ENCODE peak calls at places on chromosomes 3 and 15, in four cellular contexts. V is AG09309, J is coronary artery, K is heart right ventricle. P is an unnamed sample.

GRCh38 chr3:197552198-197552597 is 3.6 kb downstream of the BDH1 start:
- DNase-seq in V (no peak), J (no peak), K (no peak), P (no peak)

GRCh38 chr3:110955301-110955880 is 116.2 kb upstream of the NECTIN3 start:
- DNase-seq in V (no peak), J (no peak), K (no peak), P (no peak)

GRCh38 chr3:19254189-19254588 is 105.9 kb downstream of the KCNH8 start:
- DNase-seq in V (no peak), J (no peak), K (no peak), P (no peak)

GRCh38 chr15:69812881-69813280 is 284.8 kb downstream of the TLE3 start:
- DNase-seq in V (no peak), J (no peak), K (no peak), P (no peak)

GRCh38 chr3:49359623-49360022 is 1.5 kb upstream of the GPX1 start:
- DNase-seq in V (no peak), J (no peak), K (no peak), P (no peak)

GRCh38 chr15:69272139-69272538 is 26.6 kb upstream of the PAQR5 start:
- DNase-seq in V (no peak), J (no peak), K (no peak), P (no peak)

GRCh38 chr15:34855397-34855796 is 60.0 kb upstream of the ACTC1 start:
- DNase-seq in V (peak), J (no peak), K (no peak), P (no peak)

GRCh38 chr3:56758539-56758981 is 43.2 kb downstream of the ARHGEF3 start:
- DNase-seq in V (peak), J (no peak), K (no peak), P (peak)

GRCh38 chr3:169811606-169812123 is 1.0 kb upstream of the LRRIQ4 start:
- DNase-seq in V (peak), J (no peak), K (no peak), P (peak)

GRCh38 chr3:14605070-14605469 is 46.5 kb upstream of the CCDC174 start:
- DNase-seq in V (no peak), J (no peak), K (no peak), P (no peak)

GRCh38 chr3:4986611-4987373 is 7.6 kb downstream of the BHLHE40 start:
- DNase-seq in V (peak), J (peak), K (peak), P (peak)

GRCh38 chr3:99925584-99925983 is 107.9 kb downstream of the CMSS1 start:
- DNase-seq in V (no peak), J (no peak), K (no peak), P (no peak)

GRCh38 chr3:55362206-55362960 is 124.7 kb downstream of the WNT5A start:
- DNase-seq in V (no peak), J (no peak), K (no peak), P (no peak)

GRCh38 chr3:163056874-163057497 is 1560.4 kb downstream of the OTOL1 start:
- DNase-seq in V (no peak), J (no peak), K (no peak), P (no peak)

GRCh38 chr15:66008920-66009572 is 139.8 kb downstream of the RAB11A start:
- DNase-seq in V (no peak), J (no peak), K (no peak), P (no peak)

GRCh38 chr3:154967090-154967489 is 113.0 kb upstream of the MME start:
- DNase-seq in V (no peak), J (no peak), K (no peak), P (no peak)

GRCh38 chr3:139388961-139389551 is 391 bp downstream of the COPB2 start:
- DNase-seq in V (no peak), J (no peak), K (no peak), P (no peak)

GRCh38 chr15:64856429-64857145 is 14.9 kb downstream of the PLEKHO2 start:
- DNase-seq in V (no peak), J (no peak), K (peak), P (no peak)

GRCh38 chr3:159788291-159788690 is 200.3 kb upstream of the IL12A start:
- DNase-seq in V (no peak), J (no peak), K (no peak), P (no peak)

GRCh38 chr3:155805204-155805801 is 775 bp downstream of the C3orf33 start:
- DNase-seq in V (no peak), J (no peak), K (peak), P (no peak)

GRCh38 chr3:24235121-24235520 is 259.5 kb downstream of the THRB start:
- DNase-seq in V (no peak), J (no peak), K (no peak), P (no peak)

GRCh38 chr3:24340161-24340560 is 154.5 kb downstream of the THRB start:
- DNase-seq in V (no peak), J (no peak), K (no peak), P (no peak)

GRCh38 chr3:12308517-12308916 is 19.6 kb downstream of the PPARG start:
- DNase-seq in V (peak), J (no peak), K (no peak), P (peak)

GRCh38 chr3:122100591-122101491 is 45.7 kb downstream of the CD86 start:
- DNase-seq in V (no peak), J (no peak), K (no peak), P (no peak)

GRCh38 chr3:184180165-184180564 is 5.5 kb downstream of the AP2M1 start:
- DNase-seq in V (no peak), J (no peak), K (no peak), P (no peak)

GRCh38 chr3:140399853-140400252 is 278.0 kb upstream of the TRIM42 start:
- DNase-seq in V (no peak), J (no peak), K (no peak), P (no peak)

GRCh38 chr3:28916713-28917499 is 364.0 kb upstream of the RBMS3 start:
- DNase-seq in V (peak), J (peak), K (peak), P (no peak)

GRCh38 chr15:64875641-64876223 is 34.0 kb downstream of the PLEKHO2 start:
- DNase-seq in V (no peak), J (no peak), K (no peak), P (no peak)

GRCh38 chr3:29291262-29291981 is 10.6 kb downstream of the RBMS3 start:
- DNase-seq in V (no peak), J (no peak), K (no peak), P (no peak)

GRCh38 chr3:193971268-193971751 is 164.6 kb upstream of the HES1 start:
- DNase-seq in V (no peak), J (no peak), K (no peak), P (no peak)

GRCh38 chr15:63896336-63897115 is 62.8 kb upstream of the HERC1 start:
- DNase-seq in V (peak), J (no peak), K (no peak), P (no peak)

GRCh38 chr3:55481067-55481917 is 5.8 kb downstream of the WNT5A start:
- DNase-seq in V (peak), J (no peak), K (peak), P (no peak)

GRCh38 chr3:31065765-31066164 is 171.3 kb upstream of the GADL1 start:
- DNase-seq in V (no peak), J (no peak), K (no peak), P (no peak)

GRCh38 chr3:150147776-150148175 is 177.1 kb upstream of the PFN2 start:
- DNase-seq in V (no peak), J (no peak), K (no peak), P (no peak)

DNA sequence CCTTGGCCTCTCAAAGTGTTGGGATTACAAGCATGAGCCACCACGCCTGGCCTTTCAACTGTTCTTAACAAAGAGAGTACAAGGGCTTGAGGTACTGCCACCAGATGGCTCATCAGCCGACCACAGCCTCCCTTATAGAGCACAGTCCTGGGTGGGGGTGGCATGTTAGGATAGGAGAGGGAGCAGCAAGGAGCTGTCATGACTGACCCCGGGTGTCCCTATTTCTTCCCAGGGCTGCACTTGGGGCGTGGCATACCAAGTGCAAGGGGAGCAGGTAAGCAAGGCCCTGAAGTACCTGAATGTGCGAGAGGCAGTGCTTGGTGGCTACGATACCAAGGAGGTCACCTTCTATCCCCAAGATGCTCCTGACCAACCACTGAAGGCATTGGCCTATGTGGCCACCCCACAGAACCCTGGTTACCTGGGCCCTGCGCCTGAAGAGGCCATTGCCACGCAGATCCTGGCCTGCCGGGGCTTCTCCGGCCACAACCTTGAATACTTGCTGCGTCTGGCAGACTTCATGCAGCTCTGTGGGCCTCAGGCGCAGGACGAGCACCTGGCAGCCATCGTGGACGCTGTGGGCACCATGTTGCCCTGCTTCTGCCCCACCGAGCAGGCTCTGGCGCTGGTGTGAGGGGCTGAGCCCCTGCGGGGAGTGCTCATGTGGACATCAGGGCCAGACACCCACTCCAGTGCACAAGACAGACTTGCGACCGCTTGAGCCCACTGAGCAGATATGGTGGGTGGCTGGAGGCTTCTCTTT is 2.1 kb downstream of the CHAC1 start:
- DNase-seq in V (no peak), J (no peak), K (no peak), P (no peak)
- H3K4me3 ChIP-seq in V (peak), J (no peak), K (no peak), P (peak)

DNA sequence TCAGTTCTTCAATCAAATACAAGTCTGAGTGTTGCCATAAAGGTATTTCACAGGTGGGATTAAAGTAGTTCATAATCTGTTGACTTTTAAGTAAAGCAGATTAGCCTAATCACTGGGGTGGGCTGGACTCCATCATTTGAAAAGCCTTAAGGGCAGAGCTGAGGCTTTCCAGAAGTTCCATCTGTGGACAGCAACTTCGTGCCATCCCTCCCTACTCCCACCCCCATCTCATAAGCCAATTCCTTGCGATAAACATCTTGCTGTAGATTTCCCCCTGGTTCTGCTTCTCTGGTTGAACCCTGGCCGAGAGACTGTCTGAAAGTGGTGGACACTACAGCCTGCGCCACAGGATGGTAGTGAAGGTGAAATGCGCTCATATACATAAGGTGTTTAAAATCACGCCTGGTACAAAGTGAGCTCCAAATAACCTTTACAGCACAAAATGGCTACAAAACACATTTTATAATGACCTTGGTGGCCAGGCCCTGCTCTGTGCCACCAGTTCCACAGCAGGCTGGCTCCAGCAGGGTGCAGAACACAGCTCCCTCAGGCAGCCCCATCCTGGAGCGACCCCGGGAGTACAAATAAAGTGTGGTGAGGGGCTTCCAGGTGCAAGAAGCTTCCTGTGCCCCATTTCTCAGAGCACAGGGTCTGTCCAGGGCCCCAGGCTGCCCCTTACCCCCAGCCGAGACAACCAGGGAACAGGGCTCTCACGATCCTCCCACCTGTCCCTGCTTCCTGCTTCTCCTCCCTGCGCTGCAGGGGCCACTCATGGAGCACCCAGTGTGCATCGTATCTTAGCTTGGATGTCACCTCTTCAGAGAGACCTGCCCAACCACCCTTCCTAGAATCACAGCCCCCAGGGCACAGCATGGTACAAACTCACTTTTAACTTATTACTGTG is 25.8 kb upstream of the GATA2 start:
- DNase-seq in V (no peak), J (no peak), K (no peak), P (no peak)
- H3K4me3 ChIP-seq in V (no peak), J (no peak), K (no peak), P (no peak)

GRCh38 chr3:123695152-123695551 is 110.3 kb upstream of the HACD2 start:
- DNase-seq in V (no peak), J (no peak), K (no peak), P (no peak)

GRCh38 chr3:123692041-123692440 is 107.2 kb upstream of the HACD2 start:
- DNase-seq in V (no peak), J (no peak), K (no peak), P (no peak)

GRCh38 chr3:123694377-123695147 is 109.7 kb upstream of the HACD2 start:
- DNase-seq in V (no peak), J (no peak), K (no peak), P (no peak)

GRCh38 chr3:123692671-123693070 is 107.8 kb upstream of the HACD2 start:
- DNase-seq in V (no peak), J (no peak), K (no peak), P (no peak)

GRCh38 chr3:123693584-123693983 is 108.7 kb upstream of the HACD2 start:
- DNase-seq in V (no peak), J (no peak), K (no peak), P (no peak)
- H3K4me3 ChIP-seq in V (no peak), J (peak), K (no peak), P (no peak)

GRCh38 chr15:23687143-23687470 is at the start of gene NDN:
- DNase-seq in V (no peak), J (no peak), K (peak), P (no peak)
- H3K4me3 ChIP-seq in V (peak), J (peak), K (peak), P (peak)

DNA sequence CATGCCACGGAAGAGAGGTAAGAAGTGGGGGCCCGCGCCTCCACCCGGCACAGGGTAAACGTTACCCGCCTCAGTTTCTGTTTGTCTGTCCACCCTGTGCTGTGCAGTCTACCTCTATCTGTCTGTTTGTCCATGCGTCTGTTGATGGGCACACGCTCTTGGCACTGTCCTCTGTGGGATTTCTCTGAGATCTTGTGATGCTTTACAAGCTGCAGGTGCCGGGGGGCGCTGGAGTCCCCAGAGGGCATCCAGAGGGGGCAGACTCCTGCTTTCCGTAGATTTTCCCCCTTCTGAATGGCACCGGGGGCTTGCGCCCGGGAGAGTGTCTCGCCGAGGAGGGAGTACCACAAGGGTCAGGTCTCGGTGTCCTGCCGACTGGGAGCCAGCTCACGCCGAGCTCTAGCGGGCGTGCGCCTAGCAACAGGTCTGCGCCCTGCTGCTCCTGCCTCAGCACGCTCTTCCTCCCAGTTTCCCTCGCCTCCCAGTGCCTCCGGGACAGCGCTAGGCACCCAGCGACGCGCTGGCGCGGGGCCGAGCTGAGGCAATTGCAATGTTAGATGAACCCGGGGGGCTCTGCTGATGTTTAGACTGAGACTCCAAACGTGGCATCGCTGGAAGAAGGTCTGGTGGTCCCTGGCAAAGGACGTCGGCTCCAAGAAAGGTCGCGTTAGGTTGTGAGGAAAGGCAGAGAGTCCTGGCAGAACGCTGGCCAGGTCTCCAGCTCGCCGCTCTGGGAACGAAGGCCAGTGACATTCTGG is 667 bp downstream of the CEMIP start:
- DNase-seq in V (no peak), J (no peak), K (peak), P (no peak)
- H3K4me3 ChIP-seq in V (peak), J (peak), K (peak), P (peak)

GRCh38 chr3:181457190-181457589 is 254.5 kb upstream of the SOX2 start:
- DNase-seq in V (no peak), J (no peak), K (no peak), P (no peak)

GRCh38 chr3:181457756-181458155 is 254.0 kb upstream of the SOX2 start:
- DNase-seq in V (no peak), J (no peak), K (no peak), P (no peak)

GRCh38 chr3:181458857-181459256 is 252.9 kb upstream of the SOX2 start:
- DNase-seq in V (no peak), J (no peak), K (no peak), P (no peak)

GRCh38 chr3:181454451-181455027 is 257.2 kb upstream of the SOX2 start:
- DNase-seq in V (no peak), J (no peak), K (no peak), P (no peak)

DNA sequence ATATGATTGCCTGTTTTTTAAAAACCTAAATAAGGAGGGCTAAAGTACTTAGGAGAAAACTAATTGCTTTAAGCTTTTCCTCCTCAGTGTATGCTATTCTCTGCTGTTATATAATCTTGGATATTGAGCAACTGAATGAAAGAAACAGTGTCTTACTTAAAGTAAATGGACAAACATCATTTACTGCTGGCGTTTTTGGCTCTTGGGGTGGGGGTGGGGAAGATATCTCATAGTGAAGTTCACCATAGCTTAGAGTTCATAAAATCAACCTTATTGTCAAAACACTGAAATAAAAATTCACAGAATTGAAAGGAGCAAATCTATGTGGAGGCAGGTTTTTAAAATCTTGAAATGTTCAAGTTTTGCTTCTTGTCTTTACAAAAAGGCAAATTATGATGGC is 256.4 kb upstream of the SOX2 start:
- DNase-seq in V (no peak), J (no peak), K (no peak), P (no peak)
- H3K4me3 ChIP-seq in V (no peak), J (no peak), K (no peak), P (no peak)

DNA sequence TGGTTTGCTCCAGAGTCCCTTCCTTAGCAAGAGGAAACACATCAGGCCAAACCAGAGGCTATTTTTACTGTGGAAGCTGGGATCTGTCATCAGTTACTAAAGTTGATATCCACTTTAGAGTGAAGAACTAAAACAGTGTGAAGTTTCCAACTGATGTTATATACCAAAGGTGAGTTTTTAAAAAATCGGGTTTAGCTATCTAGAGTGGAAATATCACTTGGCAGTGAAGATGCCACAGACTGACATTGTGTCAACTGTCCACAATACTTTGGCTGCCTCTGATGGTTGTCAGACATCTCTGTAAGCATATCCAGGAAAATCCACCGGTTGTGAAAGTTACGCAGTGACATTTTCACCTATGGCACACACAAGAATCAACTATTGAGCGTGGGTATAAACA is 9.2 kb downstream of the ZIC1 start:
- DNase-seq in V (no peak), J (no peak), K (no peak), P (no peak)
- H3K4me3 ChIP-seq in V (no peak), J (peak), K (no peak), P (no peak)